ENCODE peak calls at places on chromosomes 13 and 19, in seven cellular contexts. M is left lobe of liver; K is BE2C; I is activated CD4-positive, alpha-beta T cell treated with anti-CD3 and anti-CD28 coated beads, Interleukin-2, amount 10 ng/mL, durations not matched to agents 7 days and 5 days; B is NCI-H187; V is epithelial cell of esophagus; R is Right ventricle myocardium superior. X is an unnamed sample.
A peak's percentile ranks its signal among the peaks of the same experiment; 100 is the strongest.

GRCh38 chr13:94608586-94608985 is 6.9 kb downstream of the GPR180 start:
- DNase-seq in M (no peak), K (no peak), I (no peak), B (no peak), V (no peak), R (no peak), X (no peak)

GRCh38 chr19:40193587-40193849 is 2.3 kb downstream of the MAP3K10 start:
- DNase-seq in M (no peak), K (no peak), I (no peak), B (no peak), V (no peak), R (no peak), X (no peak)

GRCh38 chr13:54657588-54657987 is 1629.0 kb downstream of the OLFM4 start:
- DNase-seq in M (no peak), K (no peak), I (no peak), B (no peak), V (no peak), R (no peak), X (no peak)

GRCh38 chr13:112849500-112849899 is 119.5 kb upstream of the MCF2L start:
- DNase-seq in M (no peak), K (peak; percentile 63), I (no peak), B (peak; percentile 96), V (no peak), R (no peak), X (no peak)

GRCh38 chr19:57406516-57407123 is 4.3 kb upstream of the ZNF17 start:
- DNase-seq in M (peak; percentile 55), K (peak; percentile 77), I (peak; percentile 74), B (no peak), V (peak; percentile 82), R (peak; percentile 69), X (no peak)

GRCh38 chr13:50636007-50636704 is 207.3 kb downstream of the DLEU7 start:
- DNase-seq in M (no peak), K (no peak), I (no peak), B (no peak), V (no peak), R (no peak), X (no peak)

GRCh38 chr19:13299838-13300237 is 149.6 kb downstream of the IER2 start:
- DNase-seq in M (no peak), K (no peak), I (no peak), B (no peak), V (peak; percentile 4), R (no peak), X (no peak)

GRCh38 chr19:38588041-38588440 is 29.7 kb downstream of the MAP4K1 start:
- DNase-seq in M (no peak), K (no peak), I (no peak), B (no peak), V (no peak), R (no peak), X (no peak)

GRCh38 chr19:6714749-6715555 is 5.5 kb downstream of the C3 start:
- DNase-seq in M (no peak), K (no peak), I (no peak), B (no peak), V (no peak), R (no peak), X (no peak)

GRCh38 chr13:98507060-98507797 is 69.7 kb downstream of the STK24 start:
- DNase-seq in M (peak; percentile 64), K (peak; percentile 75), I (no peak), B (peak; percentile 88), V (peak; percentile 77), R (peak; percentile 82), X (no peak)

GRCh38 chr19:15374796-15375440 is 4.7 kb downstream of the AKAP8 start:
- DNase-seq in M (peak; percentile 93), K (no peak), I (no peak), B (no peak), V (no peak), R (peak; percentile 88), X (peak; percentile 85)

X was measured in gastrocnemius medialis.